ENCODE peak calls at places on chromosomes 3 and 15, in seven cellular contexts. One of them, this sample, is unnamed.
A peak's percentile ranks its signal among the peaks of the same experiment; 100 is the strongest.

GRCh38 chr3:77686560-77686959 is 646.7 kb downstream of the ROBO2 start:
- DNase-seq in kidney: no peak
- DNase-seq in cardiac fibroblast: no peak
- DNase-seq in neural progenitor cell: no peak
- DNase-seq in CD8-positive, alpha-beta T cell: no peak
- DNase-seq in tibial nerve: no peak
- DNase-seq in psoas muscle: no peak
- DNase-seq in this sample: no peak

GRCh38 chr15:57216288-57216687 is 160.0 kb upstream of the CGNL1 start:
- DNase-seq in kidney: no peak
- DNase-seq in cardiac fibroblast: peak; percentile 75
- DNase-seq in neural progenitor cell: peak; percentile 38
- DNase-seq in CD8-positive, alpha-beta T cell: no peak
- DNase-seq in tibial nerve: no peak
- DNase-seq in psoas muscle: no peak
- DNase-seq in this sample: no peak

GRCh38 chr3:113745273-113746068 is 578 bp downstream of the NAA50 start:
- DNase-seq in kidney: peak; percentile 88
- DNase-seq in cardiac fibroblast: peak; percentile 92
- DNase-seq in neural progenitor cell: peak; percentile 85
- DNase-seq in CD8-positive, alpha-beta T cell: peak; percentile 51
- DNase-seq in tibial nerve: peak; percentile 88
- DNase-seq in psoas muscle: peak; percentile 67
- DNase-seq in this sample: peak; percentile 90

GRCh38 chr15:60397772-60398445 is at the start of gene ANXA2:
- DNase-seq in kidney: peak; percentile 97
- DNase-seq in cardiac fibroblast: peak; percentile 94
- DNase-seq in neural progenitor cell: peak; percentile 67
- DNase-seq in CD8-positive, alpha-beta T cell: peak; percentile 61
- DNase-seq in tibial nerve: peak; percentile 71
- DNase-seq in psoas muscle: peak; percentile 91
- DNase-seq in this sample: peak; percentile 94

GRCh38 chr15:79878078-79878705 is 18.6 kb downstream of the MTHFS start:
- DNase-seq in kidney: no peak
- DNase-seq in cardiac fibroblast: no peak
- DNase-seq in neural progenitor cell: no peak
- DNase-seq in CD8-positive, alpha-beta T cell: no peak
- DNase-seq in tibial nerve: no peak
- DNase-seq in psoas muscle: no peak
- DNase-seq in this sample: no peak

GRCh38 chr3:56870436-56870835 is 68.7 kb upstream of the ARHGEF3 start:
- DNase-seq in kidney: no peak
- DNase-seq in cardiac fibroblast: no peak
- DNase-seq in neural progenitor cell: no peak
- DNase-seq in CD8-positive, alpha-beta T cell: no peak
- DNase-seq in tibial nerve: no peak
- DNase-seq in psoas muscle: no peak
- DNase-seq in this sample: no peak

GRCh38 chr15:29021901-29022300 is 136.1 kb downstream of the APBA2 start:
- DNase-seq in kidney: no peak
- DNase-seq in cardiac fibroblast: peak; percentile 86
- DNase-seq in neural progenitor cell: no peak
- DNase-seq in CD8-positive, alpha-beta T cell: no peak
- DNase-seq in tibial nerve: no peak
- DNase-seq in psoas muscle: no peak
- DNase-seq in this sample: no peak

GRCh38 chr3:100400424-100400781 is 486 bp downstream of the TOMM70 start:
- DNase-seq in kidney: no peak
- DNase-seq in cardiac fibroblast: no peak
- DNase-seq in neural progenitor cell: no peak
- DNase-seq in CD8-positive, alpha-beta T cell: peak; percentile 3
- DNase-seq in tibial nerve: no peak
- DNase-seq in psoas muscle: no peak
- DNase-seq in this sample: no peak

GRCh38 chr3:23735575-23736326 is 70.0 kb upstream of the UBE2E1 start:
- DNase-seq in kidney: no peak
- DNase-seq in cardiac fibroblast: peak; percentile 70
- DNase-seq in neural progenitor cell: peak; percentile 26
- DNase-seq in CD8-positive, alpha-beta T cell: no peak
- DNase-seq in tibial nerve: no peak
- DNase-seq in psoas muscle: no peak
- DNase-seq in this sample: no peak

GRCh38 chr3:32421991-32422859 is 30.6 kb downstream of the CMTM7 start:
- DNase-seq in kidney: peak; percentile 96
- DNase-seq in cardiac fibroblast: peak; percentile 97
- DNase-seq in neural progenitor cell: no peak
- DNase-seq in CD8-positive, alpha-beta T cell: no peak
- DNase-seq in tibial nerve: peak; percentile 80
- DNase-seq in psoas muscle: peak; percentile 82
- DNase-seq in this sample: peak; percentile 82

GRCh38 chr3:146712826-146713225 is 107.7 kb upstream of the PLSCR5 start:
- DNase-seq in kidney: no peak
- DNase-seq in cardiac fibroblast: no peak
- DNase-seq in neural progenitor cell: no peak
- DNase-seq in CD8-positive, alpha-beta T cell: no peak
- DNase-seq in tibial nerve: no peak
- DNase-seq in psoas muscle: no peak
- DNase-seq in this sample: no peak

GRCh38 chr3:95752199-95752598 is 1062.2 kb upstream of the EPHA6 start:
- DNase-seq in kidney: no peak
- DNase-seq in cardiac fibroblast: no peak
- DNase-seq in neural progenitor cell: no peak
- DNase-seq in CD8-positive, alpha-beta T cell: no peak
- DNase-seq in tibial nerve: no peak
- DNase-seq in psoas muscle: no peak
- DNase-seq in this sample: no peak

GRCh38 chr15:80788536-80788935 is 9.4 kb downstream of the CEMIP start:
- DNase-seq in kidney: no peak
- DNase-seq in cardiac fibroblast: peak; percentile 21
- DNase-seq in neural progenitor cell: no peak
- DNase-seq in CD8-positive, alpha-beta T cell: no peak
- DNase-seq in tibial nerve: no peak
- DNase-seq in psoas muscle: no peak
- DNase-seq in this sample: no peak

GRCh38 chr3:144105542-144105941 is 133.9 kb downstream of the DIPK2A start:
- DNase-seq in kidney: no peak
- DNase-seq in cardiac fibroblast: no peak
- DNase-seq in neural progenitor cell: no peak
- DNase-seq in CD8-positive, alpha-beta T cell: no peak
- DNase-seq in tibial nerve: no peak
- DNase-seq in psoas muscle: no peak
- DNase-seq in this sample: no peak

GRCh38 chr3:125119752-125120369 is 64.1 kb upstream of the HEG1 start:
- DNase-seq in kidney: no peak
- DNase-seq in cardiac fibroblast: peak; percentile 58
- DNase-seq in neural progenitor cell: no peak
- DNase-seq in CD8-positive, alpha-beta T cell: no peak
- DNase-seq in tibial nerve: no peak
- DNase-seq in psoas muscle: no peak
- DNase-seq in this sample: no peak

GRCh38 chr3:20683912-20684311 is 497.9 kb upstream of the SGO1 start:
- DNase-seq in kidney: no peak
- DNase-seq in cardiac fibroblast: peak; percentile 77
- DNase-seq in neural progenitor cell: no peak
- DNase-seq in CD8-positive, alpha-beta T cell: no peak
- DNase-seq in tibial nerve: no peak
- DNase-seq in psoas muscle: no peak
- DNase-seq in this sample: no peak

GRCh38 chr3:82179291-82179690 is 417.8 kb upstream of the GBE1 start:
- DNase-seq in kidney: no peak
- DNase-seq in cardiac fibroblast: no peak
- DNase-seq in neural progenitor cell: no peak
- DNase-seq in CD8-positive, alpha-beta T cell: no peak
- DNase-seq in tibial nerve: no peak
- DNase-seq in psoas muscle: no peak
- DNase-seq in this sample: no peak

GRCh38 chr15:61415617-61416120 is 186.6 kb upstream of the RORA start:
- DNase-seq in kidney: peak; percentile 15
- DNase-seq in cardiac fibroblast: no peak
- DNase-seq in neural progenitor cell: no peak
- DNase-seq in CD8-positive, alpha-beta T cell: no peak
- DNase-seq in tibial nerve: no peak
- DNase-seq in psoas muscle: no peak
- DNase-seq in this sample: no peak

GRCh38 chr3:53902711-53903110 is 11.1 kb upstream of the SELENOK start:
- DNase-seq in kidney: no peak
- DNase-seq in cardiac fibroblast: no peak
- DNase-seq in neural progenitor cell: no peak
- DNase-seq in CD8-positive, alpha-beta T cell: no peak
- DNase-seq in tibial nerve: no peak
- DNase-seq in psoas muscle: no peak
- DNase-seq in this sample: no peak

GRCh38 chr3:142844339-142844977 is 44.4 kb downstream of the PCOLCE2 start:
- DNase-seq in kidney: no peak
- DNase-seq in cardiac fibroblast: peak; percentile 52
- DNase-seq in neural progenitor cell: peak; percentile 33
- DNase-seq in CD8-positive, alpha-beta T cell: no peak
- DNase-seq in tibial nerve: no peak
- DNase-seq in psoas muscle: no peak
- DNase-seq in this sample: no peak

GRCh38 chr3:176919836-176920760 is 277.2 kb downstream of the TBL1XR1 start:
- DNase-seq in kidney: no peak
- DNase-seq in cardiac fibroblast: peak; percentile 57
- DNase-seq in neural progenitor cell: no peak
- DNase-seq in CD8-positive, alpha-beta T cell: no peak
- DNase-seq in tibial nerve: no peak
- DNase-seq in psoas muscle: no peak
- DNase-seq in this sample: no peak

GRCh38 chr15:85545185-85545584 is 164.8 kb downstream of the AKAP13 start:
- DNase-seq in kidney: no peak
- DNase-seq in cardiac fibroblast: peak; percentile 80
- DNase-seq in neural progenitor cell: no peak
- DNase-seq in CD8-positive, alpha-beta T cell: no peak
- DNase-seq in tibial nerve: peak; percentile 61
- DNase-seq in psoas muscle: no peak
- DNase-seq in this sample: no peak

GRCh38 chr15:79339588-79340314 is 28.8 kb downstream of the TMED3 start:
- DNase-seq in kidney: no peak
- DNase-seq in cardiac fibroblast: peak; percentile 73
- DNase-seq in neural progenitor cell: peak; percentile 53
- DNase-seq in CD8-positive, alpha-beta T cell: no peak
- DNase-seq in tibial nerve: no peak
- DNase-seq in psoas muscle: no peak
- DNase-seq in this sample: no peak

GRCh38 chr3:16357698-16358097 is 92.7 kb downstream of the OXNAD1 start:
- DNase-seq in kidney: no peak
- DNase-seq in cardiac fibroblast: peak; percentile 19
- DNase-seq in neural progenitor cell: peak; percentile 43
- DNase-seq in CD8-positive, alpha-beta T cell: no peak
- DNase-seq in tibial nerve: no peak
- DNase-seq in psoas muscle: no peak
- DNase-seq in this sample: no peak

GRCh38 chr3:154954750-154955149 is 125.4 kb upstream of the MME start:
- DNase-seq in kidney: no peak
- DNase-seq in cardiac fibroblast: peak; percentile 88
- DNase-seq in neural progenitor cell: peak; percentile 32
- DNase-seq in CD8-positive, alpha-beta T cell: no peak
- DNase-seq in tibial nerve: no peak
- DNase-seq in psoas muscle: no peak
- DNase-seq in this sample: no peak
- TF ChIP-seq CTCF in kidney: peak; percentile 42
- TF ChIP-seq CTCF in cardiac fibroblast: peak; percentile 58
- TF ChIP-seq CTCF in neural progenitor cell: peak; percentile 60
- TF ChIP-seq CTCF in CD8-positive, alpha-beta T cell: no peak
- TF ChIP-seq CTCF in tibial nerve: no peak
- TF ChIP-seq CTCF in psoas muscle: peak; percentile 41
- TF ChIP-seq CTCF in this sample: peak; percentile 66

DNA sequence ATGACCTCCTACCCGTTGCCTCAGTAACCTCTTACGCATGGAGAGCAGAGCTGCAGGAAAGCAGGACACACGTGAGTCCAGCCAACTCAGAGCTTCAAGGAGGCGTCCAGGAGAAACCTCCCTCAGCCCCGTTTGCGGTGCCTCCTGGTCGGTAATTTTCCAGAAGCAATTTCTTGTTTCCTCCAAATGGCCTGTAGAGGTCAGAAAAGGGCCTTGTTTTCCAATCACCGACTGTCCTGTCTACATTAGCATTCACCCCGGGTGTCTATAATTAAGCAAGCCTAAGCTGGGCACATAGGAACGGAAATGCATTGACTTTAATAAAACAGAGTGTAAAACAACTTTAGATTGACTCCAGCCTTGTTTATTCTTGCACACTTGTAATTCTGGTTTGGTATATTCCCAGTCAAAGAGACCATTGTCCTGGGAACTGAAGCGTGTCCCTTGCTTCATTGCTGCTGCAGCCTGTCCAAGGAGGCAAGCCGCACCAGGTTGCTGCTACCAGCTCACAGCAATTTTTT is 836.2 kb downstream of the AGBL1 start:
- DNase-seq in kidney: no peak
- DNase-seq in cardiac fibroblast: peak; percentile 73
- DNase-seq in neural progenitor cell: peak; percentile 72
- DNase-seq in CD8-positive, alpha-beta T cell: no peak
- DNase-seq in tibial nerve: peak; percentile 19
- DNase-seq in psoas muscle: no peak
- DNase-seq in this sample: no peak
- TF ChIP-seq CTCF in kidney: peak; percentile 41
- TF ChIP-seq CTCF in cardiac fibroblast: peak; percentile 54
- TF ChIP-seq CTCF in neural progenitor cell: peak; percentile 74
- TF ChIP-seq CTCF in CD8-positive, alpha-beta T cell: no peak
- TF ChIP-seq CTCF in tibial nerve: peak; percentile 52
- TF ChIP-seq CTCF in psoas muscle: peak; percentile 48
- TF ChIP-seq CTCF in this sample: peak; percentile 35

DNA sequence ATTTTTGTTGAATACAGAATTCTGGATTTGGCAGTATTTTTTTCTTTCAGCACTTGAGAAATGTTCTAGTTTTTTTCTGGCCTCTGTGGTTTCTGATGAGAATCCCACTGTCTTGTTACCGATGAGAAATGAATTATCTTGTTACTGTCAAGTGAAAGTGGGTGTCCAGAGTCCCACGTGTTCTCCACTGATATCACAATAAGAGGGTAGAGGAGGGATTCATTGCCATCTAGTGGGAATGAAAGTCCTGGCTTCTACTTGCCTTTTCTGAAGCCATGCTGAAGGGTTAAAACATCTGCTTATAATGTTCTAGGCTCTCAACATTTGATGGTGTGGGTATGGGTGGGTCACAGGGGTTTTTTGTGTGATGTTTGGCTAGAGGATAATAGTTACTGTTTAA is 66.1 kb downstream of the SEC22A start:
- DNase-seq in kidney: no peak
- DNase-seq in cardiac fibroblast: no peak
- DNase-seq in neural progenitor cell: no peak
- DNase-seq in CD8-positive, alpha-beta T cell: no peak
- DNase-seq in tibial nerve: no peak
- DNase-seq in psoas muscle: no peak
- DNase-seq in this sample: no peak
- TF ChIP-seq CTCF in kidney: no peak
- TF ChIP-seq CTCF in cardiac fibroblast: no peak
- TF ChIP-seq CTCF in neural progenitor cell: peak; percentile 28
- TF ChIP-seq CTCF in CD8-positive, alpha-beta T cell: no peak
- TF ChIP-seq CTCF in tibial nerve: no peak
- TF ChIP-seq CTCF in psoas muscle: no peak
- TF ChIP-seq CTCF in this sample: no peak

DNA sequence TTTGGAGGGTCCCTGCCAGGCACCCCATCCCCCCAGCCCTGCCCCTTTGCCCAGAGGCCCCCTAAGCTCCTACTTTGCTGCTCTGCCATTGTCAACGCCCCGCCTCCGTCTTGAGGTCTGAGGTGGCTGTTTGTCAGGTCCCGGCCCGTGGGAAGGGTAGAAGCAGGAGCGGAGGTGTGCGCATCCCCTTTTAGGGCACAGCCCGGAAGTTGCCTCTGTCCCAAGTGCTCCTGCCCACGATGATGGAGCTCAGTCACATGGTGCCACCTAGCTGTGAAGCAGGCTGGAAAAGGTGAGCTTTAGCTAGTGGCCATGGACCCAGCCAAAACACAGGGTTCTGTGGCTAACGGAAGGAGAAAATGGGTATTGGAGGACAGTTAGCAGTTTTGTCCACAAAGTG is 28.5 kb upstream of the LCTL start:
- DNase-seq in kidney: peak; percentile 37
- DNase-seq in cardiac fibroblast: no peak
- DNase-seq in neural progenitor cell: no peak
- DNase-seq in CD8-positive, alpha-beta T cell: no peak
- DNase-seq in tibial nerve: no peak
- DNase-seq in psoas muscle: no peak
- DNase-seq in this sample: no peak
- TF ChIP-seq CTCF in kidney: no peak
- TF ChIP-seq CTCF in cardiac fibroblast: no peak
- TF ChIP-seq CTCF in neural progenitor cell: no peak
- TF ChIP-seq CTCF in CD8-positive, alpha-beta T cell: no peak
- TF ChIP-seq CTCF in tibial nerve: no peak
- TF ChIP-seq CTCF in psoas muscle: no peak
- TF ChIP-seq CTCF in this sample: no peak

This sample was measured in Peyer's patch.